ENCODE peak calls at places on chromosomes 6 and 20, in seven cellular contexts. I, H, K, C, G, Q and N are unnamed samples.

GRCh38 chr20:1484438-1485120 is 6.6 kb downstream of the SIRPB2 start:
- DNase-seq in C (no peak), K (no peak), G (no peak), Q (no peak), H (peak), I (no peak), N (peak)

GRCh38 chr6:15499591-15499990 is 163.2 kb downstream of the DTNBP1 start:
- DNase-seq in Q (no peak), H (no peak), G (no peak), I (no peak), C (no peak), K (no peak), N (no peak)

GRCh38 chr20:2364014-2364413 is 16.7 kb upstream of the TGM6 start:
- DNase-seq in H (no peak), Q (no peak), G (no peak), C (no peak), I (no peak), K (no peak), N (peak)

GRCh38 chr6:39266782-39267355 is 37.6 kb upstream of the KCNK5 start:
- DNase-seq in I (no peak), C (no peak), Q (no peak), K (no peak), G (no peak), H (no peak), N (no peak)

GRCh38 chr20:49444553-49444990 is 37.9 kb downstream of the KCNB1 start:
- DNase-seq in H (no peak), G (no peak), C (no peak), Q (no peak), I (no peak), K (no peak), N (no peak)

GRCh38 chr6:83047065-83047754 is 18.4 kb downstream of the UBE3D start:
- DNase-seq in I (peak), K (no peak), G (no peak), H (no peak), C (no peak), Q (no peak), N (no peak)

GRCh38 chr20:3045042-3045815 is 623 bp upstream of the MRPS26 start:
- DNase-seq in K (peak), C (peak), H (no peak), I (no peak), G (peak), Q (peak), N (peak)

GRCh38 chr6:11276911-11277274 is 44.4 kb upstream of the NEDD9 start:
- DNase-seq in Q (no peak), I (no peak), K (no peak), H (no peak), G (no peak), C (no peak), N (no peak)

GRCh38 chr20:34052414-34052813 is 58.7 kb downstream of the RALY start:
- DNase-seq in Q (no peak), C (no peak), G (no peak), I (no peak), K (no peak), H (no peak), N (peak)

GRCh38 chr20:56540415-56540814 is 7.4 kb downstream of the FAM209B start:
- DNase-seq in H (no peak), G (no peak), I (no peak), C (no peak), K (no peak), Q (no peak), N (peak)